ENCODE peak calls at places on chromosomes 5 and 9, in nine cellular contexts. X, B, R, F, A, M, S, E and J are unnamed samples.

GRCh38 chr5:147613359-147613758 is 103.5 kb upstream of the DPYSL3 start:
- DNase-seq in R (peak; percentile 74), A (no peak), F (no peak), M (no peak), S (no peak), B (peak; percentile 34), E (peak; percentile 84), X (no peak), J (no peak)

GRCh38 chr5:57698785-57699184 is 216.2 kb upstream of the ACTBL2 start:
- DNase-seq in F (no peak), B (peak; percentile 95), R (peak; percentile 31), A (no peak), M (no peak), S (no peak), X (no peak), E (no peak), J (no peak)

GRCh38 chr5:133526368-133526767 is 86.0 kb downstream of the FSTL4 start:
- DNase-seq in A (no peak), F (no peak), B (no peak), M (no peak), X (no peak), E (no peak), S (no peak), R (no peak), J (no peak)

GRCh38 chr5:157059891-157060290 is 975 bp upstream of the HAVCR1 start:
- DNase-seq in S (no peak), F (no peak), X (no peak), B (no peak), M (no peak), E (no peak), R (no peak), A (no peak), J (no peak)

GRCh38 chr9:81035171-81035570 is 654.2 kb downstream of the TLE1 start:
- DNase-seq in E (peak; percentile 55), R (peak; percentile 55), M (peak; percentile 52), A (no peak), B (no peak), X (no peak), F (no peak), S (no peak), J (no peak)

GRCh38 chr9:34380034-34380510 is 3.4 kb upstream of the MYORG start:
- DNase-seq in B (no peak), M (no peak), E (no peak), S (no peak), X (peak; percentile 82), R (no peak), A (no peak), F (no peak), J (no peak)

GRCh38 chr9:4077499-4078102 is 222.3 kb downstream of the GLIS3 start:
- DNase-seq in E (peak; percentile 93), A (peak; percentile 88), X (no peak), M (peak; percentile 71), S (peak; percentile 85), F (peak; percentile 58), R (peak; percentile 89), B (peak; percentile 71), J (peak; percentile 60)

GRCh38 chr9:13281356-13282016 is 2.0 kb upstream of the MPDZ start:
- DNase-seq in X (no peak), B (no peak), F (no peak), R (no peak), M (no peak), A (no peak), S (no peak), E (peak; percentile 81), J (no peak)

GRCh38 chr5:112546946-112547647 is 128.0 kb upstream of the EPB41L4A start:
- DNase-seq in M (no peak), R (no peak), B (no peak), F (no peak), E (no peak), X (no peak), S (no peak), A (no peak), J (no peak)

GRCh38 chr5:6722015-6722414 is 8.8 kb downstream of the TENT4A start:
- DNase-seq in X (no peak), R (peak; percentile 47), F (peak; percentile 13), A (no peak), E (no peak), S (no peak), B (no peak), M (no peak), J (peak; percentile 67)

GRCh38 chr5:165559645-165560044 is 2054.2 kb downstream of the MAT2B start:
- DNase-seq in R (no peak), A (no peak), E (no peak), X (no peak), F (no peak), S (no peak), M (no peak), B (no peak), J (peak; percentile 3)

DNA sequence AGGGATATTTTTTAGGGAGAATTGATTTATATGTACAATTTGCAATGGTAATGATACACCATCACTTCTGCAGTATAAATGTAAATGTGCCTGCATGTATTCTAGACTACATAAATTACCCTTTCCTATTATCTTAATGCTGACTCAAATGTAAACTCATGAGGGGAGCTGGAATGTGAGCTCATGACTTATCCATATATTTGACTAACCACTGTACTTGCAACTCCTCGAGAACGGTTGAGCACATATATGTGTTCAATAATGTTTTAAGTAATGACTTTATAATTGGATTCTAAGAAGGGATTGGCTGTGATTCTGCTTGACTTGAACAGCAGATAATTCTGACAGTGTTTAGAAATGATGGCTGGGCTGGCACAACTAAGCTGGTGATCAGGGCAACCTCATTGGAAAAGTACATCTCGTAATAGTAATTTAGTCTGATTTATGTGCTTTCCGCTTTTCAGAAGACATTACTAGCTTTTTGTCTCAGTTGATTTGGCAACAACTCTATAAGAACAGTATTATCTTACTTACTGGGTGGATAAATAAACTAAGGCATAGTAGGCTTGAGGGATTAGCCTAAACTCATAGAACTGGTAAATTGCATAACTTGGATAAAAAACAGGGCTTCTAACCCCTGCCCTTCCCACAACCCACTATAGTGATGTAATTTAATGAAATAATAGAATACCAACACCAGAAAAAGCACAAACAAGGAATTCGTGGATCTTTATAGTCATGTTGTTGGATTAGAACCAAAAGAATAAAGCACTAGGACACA is 130.2 kb upstream of the SPEF2 start:
- DNase-seq in X (no peak), B (no peak), E (no peak), S (no peak), F (no peak), M (no peak), A (no peak), R (no peak), J (no peak)
- H3K4me3 ChIP-seq in X (no peak overlapping the region), B (no peak overlapping the region), E (no peak overlapping the region), S (no peak overlapping the region), F (no peak overlapping the region), M (no peak overlapping the region), A (no peak overlapping the region), R (no peak overlapping the region), J (no peak overlapping the region)

GRCh38 chr5:39076101-39076756 is 2.0 kb upstream of the RICTOR start:
- DNase-seq in R (no peak), F (no peak), X (no peak), E (no peak), A (no peak), M (no peak), B (no peak), S (no peak), J (no peak)

GRCh38 chr5:39073759-39074008 is 515 bp downstream of the RICTOR start:
- DNase-seq in E (no peak), F (no peak), B (no peak), M (peak; percentile 28), S (no peak), R (no peak), X (no peak), A (peak; percentile 72), J (no peak)

GRCh38 chr5:39079147-39079546 is 4.9 kb upstream of the RICTOR start:
- DNase-seq in A (no peak), E (no peak), X (no peak), B (no peak), S (no peak), M (no peak), F (no peak), R (no peak), J (no peak)

GRCh38 chr5:39074009-39074886 is at the start of gene RICTOR:
- DNase-seq in M (peak; percentile 89), X (peak; percentile 98), S (peak; percentile 95), R (peak; percentile 87), F (peak; percentile 90), B (peak; percentile 88), A (peak; percentile 96), E (peak; percentile 86), J (peak; percentile 94)

DNA sequence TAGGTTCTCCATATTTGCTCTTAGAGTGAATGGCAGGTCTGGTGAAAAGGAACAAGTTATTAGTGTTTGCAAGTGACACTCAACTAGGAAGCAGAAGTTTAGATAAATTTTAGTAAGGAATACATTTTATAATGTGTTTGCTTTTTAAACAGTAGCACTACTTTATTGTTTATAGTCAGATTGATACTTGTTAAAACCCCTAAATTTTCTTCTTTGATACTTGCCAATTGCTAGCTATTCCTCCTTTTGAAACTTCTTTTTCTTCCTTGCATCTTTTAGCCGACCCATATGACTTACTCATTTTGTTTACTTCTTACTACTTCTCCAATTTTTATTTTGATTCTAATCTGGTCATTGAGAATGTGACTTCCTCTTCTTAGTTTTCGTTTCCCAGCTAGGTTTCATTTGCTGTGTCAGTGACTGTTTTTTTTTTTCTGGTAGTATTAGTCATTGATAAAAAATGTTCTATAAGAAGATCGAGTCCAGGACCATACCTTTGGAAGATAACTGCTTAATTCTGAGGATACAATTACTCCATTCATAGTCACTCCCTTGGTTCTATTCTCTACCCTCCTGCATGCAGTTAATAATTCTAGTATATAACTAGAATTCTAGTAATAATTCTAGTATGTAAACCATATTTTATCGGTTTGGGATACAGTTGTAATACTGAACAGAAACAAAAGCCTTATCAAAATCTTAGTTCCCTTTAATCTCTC is 2.7 kb upstream of the RICTOR start:
- DNase-seq in M (no peak), A (no peak), E (peak; percentile 31), X (no peak), B (peak; percentile 48), F (no peak), S (no peak), R (peak; percentile 56), J (peak; percentile 57)
- TF ChIP-seq CTCF in M (no peak), A (no peak), E (no peak), X (no peak), B (no peak), F (no peak), S (no peak), R (no peak), J (no peak)

GRCh38 chr9:113057193-113057592 is 669 bp upstream of the ZFP37 start:
- DNase-seq in X (no peak), R (no peak), S (no peak), E (no peak), M (no peak), F (no peak), A (no peak), B (no peak), J (no peak)
- H3K4me3 ChIP-seq in X (peak overlapping the region; percentile 62), R (peak overlapping the region; percentile 81), S (peak overlapping the region; percentile 85), E (peak overlapping the region; percentile 92), M (peak overlapping the region; percentile 72), F (peak overlapping the region; percentile 62), A (peak overlapping the region; percentile 80), B (peak overlapping the region; percentile 94), J (peak overlapping the region; percentile 98)

DNA sequence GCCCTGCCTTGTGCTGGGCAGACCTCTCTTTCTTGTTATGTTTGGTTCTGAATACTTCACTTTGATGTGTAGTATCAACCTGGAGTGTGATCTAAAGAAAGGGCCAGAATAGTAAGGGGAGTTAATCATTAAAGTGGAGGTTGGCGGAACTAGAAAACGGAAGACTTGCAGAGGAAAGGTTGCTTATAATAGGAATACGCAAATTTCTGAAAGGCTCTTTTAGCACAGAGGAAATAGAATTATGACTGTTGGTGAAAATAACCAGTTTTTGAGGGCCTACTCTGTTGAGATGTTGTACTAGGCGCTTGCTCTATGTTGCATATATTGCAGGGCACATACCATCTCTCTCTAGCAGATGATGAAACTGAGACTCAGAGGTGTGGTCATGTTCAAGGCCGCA is 68.3 kb downstream of the MELK start:
- DNase-seq in B (no peak), X (no peak), R (no peak), M (no peak), S (no peak), F (no peak), E (no peak), A (no peak), J (peak; percentile 46)
- TF ChIP-seq CTCF in B (no peak), X (no peak), R (no peak), M (no peak), S (no peak), F (no peak), E (no peak), A (no peak), J (no peak)